ENCODE peak calls at places on chromosomes 11 and 22, in six cellular contexts. E is AG04450; V is OCI-LY7; M is fibroblast of pulmonary artery; U is AG10803; I is naive thymus-derived CD4-positive, alpha-beta T cell. X is an unnamed sample.

GRCh38 chr11:20077973-20078372 is 82.3 kb downstream of the DBX1 start:
- DNase-seq in E (no peak), V (no peak), M (no peak), U (no peak), I (no peak), X (no peak)

GRCh38 chr11:121487191-121487590 is 34.4 kb upstream of the SORL1-AS1 start:
- DNase-seq in E (no peak), V (no peak), M (no peak), U (no peak), I (no peak), X (no peak)

GRCh38 chr11:73077454-73077853 is 64.7 kb downstream of the FCHSD2 start:
- DNase-seq in E (no peak), V (no peak), M (no peak), U (no peak), I (no peak), X (no peak)

GRCh38 chr22:44154431-44154942 is 26.2 kb upstream of the PARVG start:
- DNase-seq in E (no peak), V (no peak), M (no peak), U (peak; percentile 64), I (no peak), X (no peak)

GRCh38 chr22:43390166-43390565 is 21.6 kb upstream of the MPPED1 start:
- DNase-seq in E (no peak), V (no peak), M (no peak), U (no peak), I (no peak), X (no peak)

GRCh38 chr22:45572444-45572843 is 69.8 kb downstream of the FBLN1 start:
- DNase-seq in E (no peak), V (no peak), M (no peak), U (peak; percentile 37), I (no peak), X (no peak)

GRCh38 chr11:6666302-6667183 is 10.9 kb upstream of the DCHS1 start:
- DNase-seq in E (no peak), V (no peak), M (no peak), U (no peak), I (no peak), X (no peak)

GRCh38 chr11:38384568-38384967 is 1786.5 kb upstream of the RAG2 start:
- DNase-seq in E (no peak), V (no peak), M (peak; percentile 24), U (no peak), I (no peak), X (no peak)

GRCh38 chr11:27357250-27357649 is 5.8 kb downstream of the CCDC34 start:
- DNase-seq in E (no peak), V (no peak), M (no peak), U (no peak), I (no peak), X (no peak)

GRCh38 chr22:41260871-41261270 is 20.1 kb upstream of the CHADL start:
- DNase-seq in E (no peak), V (no peak), M (no peak), U (no peak), I (no peak), X (peak; percentile 74)

GRCh38 chr22:29580200-29580810 is 608 bp downstream of the NIPSNAP1 start:
- DNase-seq in E (no peak), V (peak; percentile 21), M (no peak), U (no peak), I (no peak), X (no peak)

GRCh38 chr11:20161230-20161918 is 1.1 kb upstream of the DBX1 start:
- DNase-seq in E (no peak), V (no peak), M (no peak), U (no peak), I (no peak), X (no peak)

GRCh38 chr11:1112351-1113191 is 37.9 kb downstream of the MUC2 start:
- DNase-seq in E (no peak), V (peak; percentile 16), M (no peak), U (no peak), I (no peak), X (no peak)

GRCh38 chr11:48007677-48008076 is 27.3 kb downstream of the PTPRJ start:
- DNase-seq in E (no peak), V (no peak), M (no peak), U (no peak), I (no peak), X (no peak)

GRCh38 chr11:72725731-72726042 is 26.5 kb downstream of the ARAP1 start:
- DNase-seq in E (no peak), V (no peak), M (no peak), U (no peak), I (no peak), X (no peak)

GRCh38 chr11:91163619-91164451 is 941.0 kb upstream of the CHORDC1 start:
- DNase-seq in E (no peak), V (no peak), M (peak; percentile 57), U (no peak), I (no peak), X (no peak)

GRCh38 chr22:42901790-42902508 is 44.9 kb upstream of the ARFGAP3 start:
- DNase-seq in E (no peak), V (peak; percentile 18), M (no peak), U (no peak), I (no peak), X (peak; percentile 61)

GRCh38 chr22:46047841-46048595 is 71.1 kb upstream of the WNT7B start:
- DNase-seq in E (no peak), V (no peak), M (no peak), U (peak; percentile 66), I (no peak), X (no peak)

GRCh38 chr11:117679464-117679863 is 117.6 kb downstream of the DSCAML1 start:
- DNase-seq in E (no peak), V (no peak), M (no peak), U (no peak), I (no peak), X (no peak)

GRCh38 chr11:6127881-6128280 is 20.4 kb downstream of the OR56B4 start:
- DNase-seq in E (no peak), V (no peak), M (peak; percentile 12), U (no peak), I (no peak), X (no peak)

GRCh38 chr11:122707111-122707510 is 51.6 kb downstream of the UBASH3B start:
- DNase-seq in E (no peak), V (no peak), M (no peak), U (no peak), I (no peak), X (no peak)

GRCh38 chr22:24400726-24401596 is 26.4 kb upstream of the ADORA2A start:
- DNase-seq in E (no peak), V (peak; percentile 45), M (no peak), U (peak; percentile 35), I (no peak), X (no peak)
- H3K4me3 ChIP-seq in E (no peak overlapping the region), V (peak overlapping the region; percentile 53), M (no peak overlapping the region), U (no peak overlapping the region), I (no peak overlapping the region), X (peak overlapping the region; percentile 3)

DNA sequence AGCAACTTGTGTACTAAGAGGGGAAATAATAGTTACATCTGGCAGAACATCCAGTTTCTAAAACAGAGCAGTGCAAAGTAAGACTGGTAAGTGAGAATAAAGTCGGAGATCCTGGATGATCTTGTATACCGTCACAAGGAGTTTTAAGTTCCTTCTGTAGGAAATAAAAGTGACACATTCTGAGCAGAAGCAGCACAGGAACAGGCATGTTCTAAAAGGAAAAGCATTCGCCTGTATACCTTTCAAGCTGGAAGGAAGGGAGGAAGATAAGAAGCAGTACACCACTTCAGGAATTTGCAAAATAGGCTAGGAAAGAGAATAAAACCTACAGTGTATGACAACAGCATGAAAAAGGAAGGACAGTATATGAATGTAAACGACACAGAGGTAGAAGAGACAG is 106.2 kb upstream of the TP53AIP1 start:
- DNase-seq in E (no peak), V (no peak), M (no peak), U (no peak), I (no peak), X (no peak)
- H3K4me3 ChIP-seq in E (no peak overlapping the region), V (no peak overlapping the region), M (no peak overlapping the region), U (no peak overlapping the region), I (no peak overlapping the region), X (no peak overlapping the region)

DNA sequence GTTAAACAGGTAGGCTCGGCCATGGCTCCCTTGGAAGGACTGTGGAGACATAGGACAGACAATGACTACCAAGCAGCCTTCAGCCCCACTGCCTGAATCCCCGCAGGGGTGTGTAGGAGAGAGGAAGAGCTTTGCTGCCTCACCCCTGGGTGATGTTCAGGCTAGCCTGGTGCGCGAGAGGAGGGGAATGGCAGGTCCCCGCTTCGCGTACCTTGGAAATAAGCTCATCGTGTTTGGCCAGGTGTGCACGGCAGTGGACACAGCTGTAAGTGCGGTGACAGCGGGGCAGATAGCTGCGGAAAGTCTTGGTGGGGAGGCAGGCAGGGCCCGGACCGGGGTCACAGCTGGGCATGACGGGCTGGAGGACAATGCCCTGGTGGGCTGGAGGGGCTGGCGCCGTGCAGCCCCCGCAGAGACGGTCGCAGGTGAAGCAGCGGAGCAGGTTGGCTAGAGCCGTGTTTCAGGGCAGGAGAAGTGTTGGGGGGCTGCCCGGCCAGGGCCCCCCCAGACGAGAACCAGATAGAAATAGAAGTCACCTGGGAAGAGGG is 2.9 kb downstream of the YPEL4 start:
- DNase-seq in E (no peak), V (no peak), M (no peak), U (no peak), I (no peak), X (no peak)
- H3K4me3 ChIP-seq in E (no peak overlapping the region), V (no peak overlapping the region), M (no peak overlapping the region), U (no peak overlapping the region), I (no peak overlapping the region), X (peak overlapping the region; percentile 10)

DNA sequence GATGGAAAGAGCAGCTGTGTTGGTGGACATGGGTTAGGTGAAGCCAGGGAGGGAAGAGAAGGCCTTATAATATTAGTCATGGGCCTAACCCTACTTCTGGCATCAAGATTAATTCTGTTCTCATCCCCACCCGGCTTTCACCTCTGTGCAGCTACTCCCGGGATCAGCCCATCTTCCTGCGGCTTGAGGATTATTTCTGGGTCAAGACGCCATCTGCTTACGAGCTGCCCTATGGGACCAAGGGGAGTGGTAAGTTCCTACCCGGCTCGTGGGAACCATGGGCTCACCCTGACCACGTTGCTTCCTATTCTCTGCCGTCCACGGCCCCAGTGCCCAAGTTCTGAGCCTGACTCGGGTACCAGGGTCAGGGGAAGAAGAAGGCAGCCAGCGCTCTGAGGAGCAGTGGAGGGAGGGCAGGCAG is 51.6 kb downstream of the ST3GAL4 start:
- DNase-seq in E (no peak), V (no peak), M (no peak), U (no peak), I (no peak), X (no peak)
- H3K4me3 ChIP-seq in E (no peak overlapping the region), V (no peak overlapping the region), M (no peak overlapping the region), U (no peak overlapping the region), I (no peak overlapping the region), X (no peak overlapping the region)